ENCODE peak calls at places on chromosomes 3 and 15, in nine cellular contexts. H, X, P, R, N, G, C, E and L are unnamed samples.

GRCh38 chr15:90482124-90483011 is 47.4 kb upstream of the CRTC3 start:
- DNase-seq in H (peak), X (no peak), P (no peak), R (peak), N (peak), G (peak), C (peak), E (no peak), L (peak)

GRCh38 chr3:54353547-54354339 is 231.4 kb downstream of the CACNA2D3 start:
- DNase-seq in H (no peak), X (no peak), P (no peak), R (no peak), N (no peak), G (no peak), C (peak), E (no peak), L (no peak)

GRCh38 chr3:55556622-55557531 is 69.8 kb upstream of the WNT5A start:
- DNase-seq in H (no peak), X (no peak), P (no peak), R (no peak), N (no peak), G (no peak), C (no peak), E (no peak), L (no peak)

GRCh38 chr3:73687081-73688004 is 62.6 kb upstream of the PDZRN3 start:
- DNase-seq in H (peak), X (no peak), P (no peak), R (no peak), N (no peak), G (no peak), C (no peak), E (no peak), L (no peak)

GRCh38 chr15:93523490-93523889 is 434.5 kb upstream of the RGMA start:
- DNase-seq in H (no peak), X (no peak), P (no peak), R (no peak), N (no peak), G (no peak), C (no peak), E (no peak), L (no peak)

GRCh38 chr15:56249080-56249479 is 5.4 kb upstream of the RFX7 start:
- DNase-seq in H (no peak), X (no peak), P (no peak), R (no peak), N (no peak), G (peak), C (peak), E (no peak), L (no peak)

GRCh38 chr15:63729115-63729884 is 104.4 kb downstream of the HERC1 start:
- DNase-seq in H (no peak), X (no peak), P (no peak), R (no peak), N (no peak), G (no peak), C (no peak), E (no peak), L (no peak)

GRCh38 chr15:55552926-55553325 is 35.2 kb downstream of the PYGO1 start:
- DNase-seq in H (peak), X (no peak), P (no peak), R (no peak), N (no peak), G (peak), C (no peak), E (no peak), L (no peak)

GRCh38 chr3:129001101-129001816 is at the start of gene EFCC1:
- DNase-seq in H (no peak), X (no peak), P (peak), R (no peak), N (peak), G (peak), C (no peak), E (no peak), L (no peak)

GRCh38 chr3:188598872-188599271 is 444.9 kb downstream of the LPP start:
- DNase-seq in H (no peak), X (no peak), P (no peak), R (no peak), N (no peak), G (no peak), C (no peak), E (no peak), L (no peak)

GRCh38 chr15:70535071-70535954 is 228.0 kb downstream of the UACA start:
- DNase-seq in H (no peak), X (no peak), P (no peak), R (peak), N (no peak), G (no peak), C (no peak), E (peak), L (peak)

GRCh38 chr15:67049351-67050044 is 15.9 kb upstream of the SMAD3 start:
- DNase-seq in H (no peak), X (no peak), P (no peak), R (no peak), N (no peak), G (no peak), C (no peak), E (no peak), L (no peak)

GRCh38 chr3:46646700-46647099 is 34.4 kb downstream of the FAM240A start:
- DNase-seq in H (peak), X (no peak), P (no peak), R (no peak), N (no peak), G (no peak), C (no peak), E (no peak), L (no peak)

GRCh38 chr3:48440590-48440958 is 517 bp downstream of the TMA7 start:
- DNase-seq in H (no peak), X (no peak), P (no peak), R (no peak), N (no peak), G (no peak), C (peak), E (no peak), L (no peak)

GRCh38 chr15:69760890-69761568 is 308.4 kb downstream of the RPLP1 start:
- DNase-seq in H (peak), X (no peak), P (peak), R (peak), N (peak), G (no peak), C (no peak), E (peak), L (peak)

GRCh38 chr3:113695818-113696645 is at the start of gene USF3:
- DNase-seq in H (no peak), X (peak), P (peak), R (peak), N (peak), G (peak), C (peak), E (peak), L (peak)

GRCh38 chr3:45084820-45085816 is 59.0 kb downstream of the CLEC3B start:
- DNase-seq in H (peak), X (no peak), P (no peak), R (no peak), N (no peak), G (no peak), C (no peak), E (no peak), L (no peak)

GRCh38 chr3:188947401-188947982 is 224.3 kb upstream of the TPRG1 start:
- DNase-seq in H (no peak), X (peak), P (peak), R (no peak), N (peak), G (peak), C (peak), E (peak), L (no peak)

GRCh38 chr3:60979861-60980739 is 271.2 kb downstream of the FHIT start:
- DNase-seq in H (no peak), X (no peak), P (no peak), R (no peak), N (no peak), G (no peak), C (no peak), E (no peak), L (no peak)

GRCh38 chr3:30655187-30655812 is 48.9 kb downstream of the TGFBR2 start:
- DNase-seq in H (no peak), X (no peak), P (no peak), R (no peak), N (no peak), G (no peak), C (peak), E (no peak), L (no peak)

GRCh38 chr3:143226678-143227291 is 107.2 kb downstream of the CHST2 start:
- DNase-seq in H (no peak), X (peak), P (no peak), R (no peak), N (no peak), G (no peak), C (peak), E (no peak), L (no peak)

GRCh38 chr15:73691398-73691797 is 7.2 kb downstream of the CD276 start:
- DNase-seq in H (no peak), X (no peak), P (peak), R (no peak), N (peak), G (peak), C (peak), E (no peak), L (no peak)

GRCh38 chr15:58852347-58852746 is 81.1 kb downstream of the SLTM start:
- DNase-seq in H (no peak), X (no peak), P (no peak), R (no peak), N (no peak), G (peak), C (no peak), E (no peak), L (no peak)

GRCh38 chr15:39413558-39413957 is 167.3 kb upstream of the THBS1 start:
- DNase-seq in H (no peak), X (no peak), P (no peak), R (no peak), N (no peak), G (no peak), C (no peak), E (no peak), L (no peak)

GRCh38 chr3:151795276-151795675 is 18.6 kb upstream of the AADAC start:
- DNase-seq in H (peak), X (no peak), P (no peak), R (no peak), N (no peak), G (no peak), C (no peak), E (no peak), L (no peak)

GRCh38 chr15:80776420-80777045 is 2.6 kb upstream of the CEMIP start:
- DNase-seq in H (peak), X (peak), P (peak), R (peak), N (peak), G (peak), C (peak), E (peak), L (peak)

GRCh38 chr15:36430721-36431265 is 148.6 kb upstream of the CDIN1 start:
- DNase-seq in H (no peak), X (no peak), P (no peak), R (no peak), N (no peak), G (no peak), C (no peak), E (no peak), L (no peak)

GRCh38 chr15:96321422-96322391 is 8.8 kb upstream of the NR2F2 start:
- DNase-seq in H (no peak), X (peak), P (peak), R (no peak), N (peak), G (no peak), C (peak), E (no peak), L (no peak)

GRCh38 chr3:65004316-65004715 is 316.5 kb upstream of the ADAMTS9 start:
- DNase-seq in H (no peak), X (no peak), P (no peak), R (no peak), N (no peak), G (no peak), C (no peak), E (no peak), L (no peak)

GRCh38 chr15:74983725-74984231 is 11.6 kb upstream of the SCAMP5 start:
- DNase-seq in H (no peak), X (no peak), P (no peak), R (no peak), N (no peak), G (no peak), C (peak), E (peak), L (no peak)

GRCh38 chr3:32531010-32531647 is 28.5 kb upstream of the CMTM6 start:
- DNase-seq in H (no peak), X (no peak), P (no peak), R (peak), N (no peak), G (no peak), C (no peak), E (no peak), L (no peak)

GRCh38 chr3:54628888-54629368 is 298.9 kb downstream of the LRTM1 start:
- DNase-seq in H (no peak), X (no peak), P (no peak), R (no peak), N (no peak), G (no peak), C (no peak), E (no peak), L (no peak)

GRCh38 chr3:130323503-130323902 is 22.0 kb upstream of the COL6A5 start:
- DNase-seq in H (no peak), X (no peak), P (no peak), R (no peak), N (no peak), G (no peak), C (no peak), E (no peak), L (no peak)

GRCh38 chr15:58357529-58358476 is 74.0 kb upstream of the LIPC start:
- DNase-seq in H (no peak), X (no peak), P (no peak), R (no peak), N (no peak), G (peak), C (no peak), E (peak), L (peak)

GRCh38 chr3:132405188-132405587 is 12.1 kb upstream of the DNAJC13 start:
- DNase-seq in H (no peak), X (no peak), P (no peak), R (no peak), N (no peak), G (no peak), C (peak), E (no peak), L (no peak)